ENCODE peak calls at places on chromosomes 16 and 17, in four cellular contexts. H, J, B and V are unnamed samples.

GRCh38 chr16:51900221-51900780 is 646.6 kb downstream of the TOX3 start:
- DNase-seq in J (no peak), H (no peak), B (no peak), V (no peak)

GRCh38 chr16:739560-740458 is 988 bp downstream of the CIAO3 start:
- DNase-seq in J (no peak), H (no peak), B (no peak), V (no peak)

GRCh38 chr16:76346210-76346609 is 69.0 kb downstream of the CNTNAP4 start:
- DNase-seq in B (no peak), J (no peak), H (no peak), V (no peak)

GRCh38 chr16:52398491-52398960 is 148.4 kb downstream of the TOX3 start:
- DNase-seq in B (no peak), H (no peak), J (no peak), V (no peak)

GRCh38 chr17:55641559-55642160 is 81.0 kb downstream of the TMEM100 start:
- DNase-seq in H (peak; percentile 3), J (peak; percentile 5), B (no peak), V (peak; percentile 39)

GRCh38 chr16:66207139-66207863 is 159.2 kb upstream of the CDH5 start:
- DNase-seq in H (no peak), J (no peak), B (no peak), V (no peak)

GRCh38 chr16:56874800-56875199 is 9.8 kb downstream of the SLC12A3 start:
- DNase-seq in B (no peak), H (peak; percentile 17), J (no peak), V (no peak)

GRCh38 chr17:56933868-56934267 is 20.0 kb upstream of the TRIM25 start:
- DNase-seq in B (no peak), J (no peak), H (no peak), V (peak; percentile 86)

GRCh38 chr17:29972277-29972676 is 30.8 kb downstream of the EFCAB5 start:
- DNase-seq in J (no peak), H (no peak), B (no peak), V (no peak)

GRCh38 chr17:15268003-15268402 is 2.9 kb upstream of the PMP22 start:
- DNase-seq in B (no peak), J (no peak), H (no peak), V (no peak)

GRCh38 chr16:10080031-10080772 is 102.0 kb downstream of the GRIN2A start:
- DNase-seq in B (no peak), H (peak; percentile 8), J (peak; percentile 58), V (peak; percentile 11)

GRCh38 chr16:23466162-23466885 is 13.3 kb upstream of the COG7 start:
- DNase-seq in J (peak; percentile 49), H (no peak), B (no peak), V (no peak)

GRCh38 chr16:70267516-70267915 is 15.8 kb upstream of the EXOSC6 start:
- DNase-seq in B (no peak), H (no peak), J (no peak), V (no peak)

GRCh38 chr17:28055546-28056275 is 13.2 kb downstream of the NLK start:
- DNase-seq in H (no peak), J (no peak), B (no peak), V (no peak)

GRCh38 chr17:28057731-28058246 is 15.3 kb downstream of the NLK start:
- DNase-seq in B (no peak), J (no peak), H (no peak), V (peak; percentile 53)

GRCh38 chr17:28053044-28053670 is 10.7 kb downstream of the NLK start:
- DNase-seq in J (no peak), H (no peak), B (no peak), V (no peak)

GRCh38 chr17:28056276-28056620 is 13.8 kb downstream of the NLK start:
- DNase-seq in J (no peak), H (no peak), B (no peak), V (no peak)

GRCh38 chr17:28053725-28054124 is 11.2 kb downstream of the NLK start:
- DNase-seq in J (no peak), B (no peak), H (no peak), V (no peak)
- H3K4me3 ChIP-seq in J (no peak overlapping the region), B (no peak overlapping the region), H (no peak overlapping the region), V (no peak overlapping the region)

DNA sequence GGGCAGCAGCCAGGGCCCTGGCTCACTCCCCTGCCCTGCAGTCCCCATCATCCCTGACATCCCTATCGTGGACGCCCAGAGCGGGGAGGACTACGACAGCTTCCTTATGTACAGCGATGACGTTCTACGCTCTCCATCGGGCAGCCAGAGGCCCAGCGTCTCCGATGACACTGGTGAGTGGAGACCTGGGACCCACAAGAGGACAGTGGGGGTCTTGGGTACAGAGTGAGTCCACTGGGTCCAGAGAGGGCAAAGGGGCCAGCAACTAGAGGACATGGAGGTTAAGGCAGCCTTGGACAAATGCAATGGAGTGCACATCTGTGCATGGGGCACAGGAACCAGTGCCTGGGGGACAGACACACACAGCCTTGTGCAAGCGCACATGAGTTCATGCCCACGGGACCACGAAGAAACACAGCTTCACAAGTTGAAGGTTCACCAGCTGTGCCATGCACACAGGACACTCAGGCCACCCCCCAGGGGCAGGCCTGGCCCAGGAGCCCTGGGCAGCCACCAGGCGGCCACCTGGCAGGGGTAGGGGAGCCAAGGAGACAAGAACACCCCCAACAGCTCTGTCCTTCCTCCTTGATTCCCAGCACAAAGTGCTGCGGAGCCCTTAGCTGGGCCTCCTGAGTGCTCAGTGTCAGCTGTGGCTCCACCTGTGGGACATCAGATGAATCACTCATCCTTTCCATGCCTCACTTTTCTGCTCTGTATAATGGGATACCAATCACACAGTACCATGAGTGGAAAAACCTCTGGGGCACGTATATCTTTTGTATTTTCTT is 12.4 kb downstream of the GALK1 start:
- DNase-seq in H (no peak), J (no peak), B (no peak), V (no peak)
- H3K4me3 ChIP-seq in H (no peak overlapping the region), J (no peak overlapping the region), B (no peak overlapping the region), V (no peak overlapping the region)

GRCh38 chr17:19410101-19410500 is 931 bp upstream of the RNF112 start:
- DNase-seq in J (no peak), H (no peak), B (no peak), V (no peak)

GRCh38 chr17:19412510-19412909 is 1.5 kb downstream of the RNF112 start:
- DNase-seq in H (no peak), B (no peak), J (no peak), V (no peak)

GRCh38 chr17:19410875-19411291 is at the start of gene RNF112:
- DNase-seq in B (no peak), J (no peak), H (no peak), V (no peak)

GRCh38 chr17:19412984-19413383 is 2.0 kb downstream of the RNF112 start:
- DNase-seq in B (no peak), H (no peak), J (no peak), V (no peak)

GRCh38 chr17:19411641-19412040 is 609 bp downstream of the RNF112 start:
- DNase-seq in J (no peak), B (no peak), H (no peak), V (no peak)
- H3K4me3 ChIP-seq in J (no peak overlapping the region), B (no peak overlapping the region), H (no peak overlapping the region), V (no peak overlapping the region)

GRCh38 chr16:86764551-86764950 is 186.2 kb downstream of the FOXL1 start:
- DNase-seq in B (no peak), J (no peak), H (no peak), V (no peak)

GRCh38 chr16:86758932-86759331 is 180.6 kb downstream of the FOXL1 start:
- DNase-seq in B (no peak), H (no peak), J (no peak), V (no peak)

GRCh38 chr16:86761117-86761971 is 183.0 kb downstream of the FOXL1 start:
- DNase-seq in H (peak; percentile 3), B (no peak), J (no peak), V (peak; percentile 29)

GRCh38 chr16:86763819-86764218 is 185.5 kb downstream of the FOXL1 start:
- DNase-seq in B (no peak), J (no peak), H (no peak), V (no peak)

GRCh38 chr16:86762035-86762550 is 183.7 kb downstream of the FOXL1 start:
- DNase-seq in H (no peak), J (no peak), B (no peak), V (no peak)
- H3K4me3 ChIP-seq in H (no peak overlapping the region), J (no peak overlapping the region), B (no peak overlapping the region), V (no peak overlapping the region)

GRCh38 chr17:83067071-83067717 is 12.2 kb upstream of the METRNL start:
- DNase-seq in H (no peak), B (no peak), J (no peak), V (no peak)

GRCh38 chr17:83069571-83069906 is 9.9 kb upstream of the METRNL start:
- DNase-seq in B (no peak), H (no peak), J (no peak), V (no peak)

GRCh38 chr17:83067718-83068261 is 11.6 kb upstream of the METRNL start:
- DNase-seq in B (no peak), H (no peak), J (no peak), V (no peak)

GRCh38 chr17:83069931-83070374 is 9.5 kb upstream of the METRNL start:
- DNase-seq in B (no peak), H (no peak), J (no peak), V (no peak)

GRCh38 chr17:83068641-83069570 is 10.5 kb upstream of the METRNL start:
- DNase-seq in H (no peak), J (no peak), B (no peak), V (no peak)
- H3K4me3 ChIP-seq in H (no peak overlapping the region), J (no peak overlapping the region), B (no peak overlapping the region), V (no peak overlapping the region)